ENCODE peak calls at places on chromosomes 1 and 21, in seven cellular contexts. C is GM13976, Y is head of caudate nucleus, W is amniotic epithelial cell, O is AG04449, K is GDM1, Z is hypothalamus. Q is an unnamed sample.

GRCh38 chr1:180632326-180633088 is 685 bp downstream of the XPR1 start:
- DNase-seq in C (peak), Y (peak), W (no peak), O (no peak), K (peak), Z (peak), Q (peak)

GRCh38 chr21:31336739-31337040 is 7.4 kb downstream of the TIAM1 start:
- DNase-seq in C (no peak), Y (no peak), W (no peak), O (no peak), K (no peak), Z (no peak), Q (no peak)

GRCh38 chr1:92909321-92909720 is 51.9 kb downstream of the DIPK1A start:
- DNase-seq in C (no peak), Y (no peak), W (peak), O (peak), K (no peak), Z (no peak), Q (no peak)

GRCh38 chr1:230355594-230355993 is 70.5 kb downstream of the PGBD5 start:
- DNase-seq in C (no peak), Y (no peak), W (no peak), O (no peak), K (no peak), Z (no peak), Q (no peak)

GRCh38 chr1:85581802-85582686 is 1.5 kb downstream of the CCN1 start:
- DNase-seq in C (no peak), Y (no peak), W (peak), O (no peak), K (no peak), Z (no peak), Q (no peak)

GRCh38 chr1:179340915-179341314 is 24.9 kb upstream of the AXDND1 start:
- DNase-seq in C (no peak), Y (no peak), W (no peak), O (no peak), K (no peak), Z (no peak), Q (no peak)

GRCh38 chr1:233105225-233105624 is 154.8 kb downstream of the NTPCR start:
- DNase-seq in C (no peak), Y (no peak), W (peak), O (peak), K (no peak), Z (no peak), Q (no peak)

GRCh38 chr1:179813626-179814351 is 63.8 kb downstream of the TOR1AIP2 start:
- DNase-seq in C (no peak), Y (no peak), W (no peak), O (no peak), K (no peak), Z (no peak), Q (no peak)

GRCh38 chr1:159933347-159933746 is 8.0 kb upstream of the TAGLN2 start:
- DNase-seq in C (no peak), Y (no peak), W (no peak), O (no peak), K (no peak), Z (no peak), Q (no peak)

GRCh38 chr1:111920221-111921024 is 69.0 kb downstream of the KCND3 start:
- DNase-seq in C (no peak), Y (no peak), W (peak), O (peak), K (no peak), Z (peak), Q (peak)

GRCh38 chr21:37145635-37146111 is 72.6 kb downstream of the TTC3 start:
- DNase-seq in C (no peak), Y (no peak), W (peak), O (no peak), K (no peak), Z (no peak), Q (peak)

GRCh38 chr1:7265771-7266371 is 480.6 kb downstream of the CAMTA1 start:
- DNase-seq in C (peak), Y (no peak), W (peak), O (no peak), K (no peak), Z (no peak), Q (no peak)

GRCh38 chr1:235910357-235911299 is 43.9 kb upstream of the LYST start:
- DNase-seq in C (no peak), Y (no peak), W (peak), O (peak), K (no peak), Z (no peak), Q (peak)

GRCh38 chr1:246647113-246647512 is 77.1 kb upstream of the SCCPDH start:
- DNase-seq in C (no peak), Y (peak), W (peak), O (no peak), K (no peak), Z (peak), Q (peak)

GRCh38 chr1:176539018-176539417 is 76.0 kb downstream of the PAPPA2 start:
- DNase-seq in C (no peak), Y (no peak), W (no peak), O (no peak), K (no peak), Z (no peak), Q (no peak)

GRCh38 chr1:30407862-30408580 is 315.4 kb downstream of the MATN1 start:
- DNase-seq in C (no peak), Y (no peak), W (peak), O (no peak), K (no peak), Z (no peak), Q (no peak)

GRCh38 chr1:60681095-60681860 is 401.1 kb upstream of the NFIA start:
- DNase-seq in C (no peak), Y (no peak), W (no peak), O (no peak), K (no peak), Z (no peak), Q (no peak)

GRCh38 chr1:43653339-43653738 is 3.4 kb downstream of the KDM4A start:
- DNase-seq in C (no peak), Y (no peak), W (peak), O (no peak), K (no peak), Z (no peak), Q (peak)

Q was measured in putamen.